ENCODE peak calls at places on chromosomes 16 and 17, in seven cellular contexts. H, S, M, V, F, B and Q are unnamed samples.

GRCh38 chr17:65062168-65062915 is 5.8 kb upstream of the GNA13 start:
- DNase-seq in H (no peak), S (no peak), M (no peak), V (no peak), F (no peak), B (peak), Q (no peak)

GRCh38 chr16:76232704-76233103 is 44.5 kb upstream of the CNTNAP4 start:
- DNase-seq in H (no peak), S (no peak), M (no peak), V (no peak), F (no peak), B (no peak), Q (no peak)

GRCh38 chr16:23908790-23909189 is 73.0 kb downstream of the PRKCB start:
- DNase-seq in H (no peak), S (no peak), M (no peak), V (no peak), F (no peak), B (no peak), Q (no peak)

GRCh38 chr16:24906199-24906808 is 60.5 kb downstream of the SLC5A11 start:
- DNase-seq in H (no peak), S (no peak), M (no peak), V (no peak), F (no peak), B (no peak), Q (no peak)

GRCh38 chr17:49378311-49378710 is 16.3 kb upstream of the ZNF652 start:
- DNase-seq in H (no peak), S (no peak), M (no peak), V (no peak), F (no peak), B (no peak), Q (no peak)

GRCh38 chr17:81727324-81728031 is 15.4 kb downstream of the SLC25A10 start:
- DNase-seq in H (no peak), S (no peak), M (no peak), V (no peak), F (no peak), B (no peak), Q (no peak)

GRCh38 chr17:37567137-37567927 is 41.9 kb downstream of the SYNRG start:
- DNase-seq in H (no peak), S (no peak), M (no peak), V (no peak), F (no peak), B (no peak), Q (no peak)

GRCh38 chr16:20851601-20852000 is 45.3 kb downstream of the REXO5 start:
- DNase-seq in H (no peak), S (no peak), M (peak), V (no peak), F (peak), B (peak), Q (no peak)

GRCh38 chr16:82633964-82634600 is 7.3 kb downstream of the CDH13 start:
- DNase-seq in H (no peak), S (no peak), M (no peak), V (no peak), F (no peak), B (peak), Q (no peak)

GRCh38 chr17:65617496-65617895 is 56.0 kb upstream of the AXIN2 start:
- DNase-seq in H (no peak), S (no peak), M (peak), V (no peak), F (no peak), B (no peak), Q (no peak)